ENCODE peak calls at places on chromosomes 16 and 17, in five cellular contexts. Q is heart right ventricle, P is AG09309, X is fibroblast of lung, H is cardiac muscle cell. L is an unnamed sample.

GRCh38 chr17:76182016-76182764 is 41.1 kb upstream of the FOXJ1 start:
- DNase-seq in H (peak), Q (peak), P (peak), X (peak), L (peak)

GRCh38 chr16:27402964-27403600 is 1.1 kb downstream of the IL21R start:
- DNase-seq in Q (no peak), X (no peak), P (no peak), H (no peak), L (no peak)

GRCh38 chr16:85523602-85524364 is 89.3 kb upstream of the GSE1 start:
- DNase-seq in Q (peak), X (peak), H (peak), P (no peak), L (no peak)

GRCh38 chr17:82859431-82860403 is 19.9 kb upstream of the ZNF750 start:
- DNase-seq in Q (no peak), H (peak), P (no peak), X (peak), L (no peak)

GRCh38 chr17:45294506-45294905 is 22.3 kb downstream of the MAP3K14 start:
- DNase-seq in Q (no peak), P (peak), H (peak), X (peak), L (peak)

GRCh38 chr16:30018731-30019158 is 4.3 kb upstream of the C16orf92 start:
- DNase-seq in X (peak), Q (no peak), H (no peak), P (no peak), L (no peak)

GRCh38 chr17:58006563-58006923 is 503 bp downstream of the SRSF1 start:
- DNase-seq in H (peak), P (no peak), Q (peak), X (peak), L (no peak)

GRCh38 chr16:67663151-67663876 is 2.6 kb downstream of the PARD6A start:
- DNase-seq in P (no peak), X (no peak), Q (peak), H (peak), L (no peak)

GRCh38 chr16:50719401-50720337 is 22.2 kb upstream of the CYLD start:
- DNase-seq in X (no peak), P (no peak), H (no peak), Q (no peak), L (no peak)

GRCh38 chr17:31579265-31579664 is 187.8 kb downstream of the RAB11FIP4 start:
- DNase-seq in Q (no peak), H (peak), X (peak), P (no peak), L (no peak)

GRCh38 chr17:79850571-79851460 is 11.6 kb upstream of the CBX4 start:
- DNase-seq in Q (no peak), X (peak), P (no peak), H (peak), L (no peak)

GRCh38 chr17:31495049-31495885 is 103.8 kb downstream of the RAB11FIP4 start:
- DNase-seq in X (no peak), P (no peak), Q (no peak), H (no peak), L (no peak)

GRCh38 chr17:4872786-4873185 is 26.6 kb upstream of the C17orf107 start:
- DNase-seq in X (no peak), Q (no peak), P (no peak), H (no peak), L (no peak)

GRCh38 chr16:8867483-8868271 is 1.1 kb downstream of the CARHSP1 start:
- DNase-seq in H (no peak), P (no peak), Q (peak), X (no peak), L (no peak)

GRCh38 chr16:14658063-14658462 is 25.3 kb downstream of the BFAR start:
- DNase-seq in Q (no peak), H (no peak), X (no peak), P (no peak), L (no peak)

GRCh38 chr17:78206298-78206697 is 7.8 kb upstream of the BIRC5 start:
- DNase-seq in P (no peak), Q (no peak), H (no peak), X (no peak), L (no peak)
- TF ChIP-seq CTCF in P (no peak), Q (no peak), H (peak), X (no peak), L (no peak)

GRCh38 chr17:6286239-6286638 is 148.7 kb downstream of the AIPL1 start:
- DNase-seq in X (no peak), H (no peak), Q (no peak), P (no peak), L (no peak)
- TF ChIP-seq CTCF in X (no peak), H (no peak), Q (no peak), P (no peak), L (no peak)

GRCh38 chr17:52170963-52171572 is 12.6 kb upstream of the CA10 start:
- DNase-seq in P (no peak), Q (no peak), H (peak), X (no peak), L (no peak)
- TF ChIP-seq CTCF in P (peak), Q (peak), H (peak), X (no peak), L (no peak)

DNA sequence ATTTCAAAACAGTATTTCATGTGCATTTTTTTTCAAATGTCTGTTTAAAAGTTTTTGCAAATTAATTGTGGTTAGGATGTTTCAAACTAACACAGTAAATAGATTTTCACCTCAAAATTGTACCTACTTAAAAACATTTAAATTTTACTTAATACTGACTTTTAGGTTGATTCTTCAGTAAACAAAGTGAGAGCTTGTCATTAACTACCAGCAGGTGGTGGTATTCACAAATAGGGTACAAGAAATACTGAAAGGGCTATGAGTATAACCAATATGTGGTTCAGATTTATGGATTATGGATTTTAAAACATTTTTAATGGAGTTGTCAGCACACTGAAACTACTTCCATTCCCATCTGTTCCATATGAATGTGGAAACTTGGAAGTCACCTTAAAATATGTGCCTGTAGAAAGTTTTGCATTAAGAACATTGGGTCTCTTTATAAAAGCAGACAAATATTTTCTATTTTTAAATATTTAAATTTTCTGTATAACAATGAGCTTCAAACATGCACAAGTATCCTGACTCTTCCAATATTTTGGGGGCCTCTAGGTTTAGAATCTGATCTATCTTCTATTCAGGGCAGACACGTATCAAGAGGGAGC is 155.5 kb downstream of the SNX11 start:
- DNase-seq in P (no peak), X (no peak), Q (no peak), H (peak), L (no peak)
- TF ChIP-seq CTCF in P (peak), X (no peak), Q (no peak), H (peak), L (peak)

GRCh38 chr16:88390760-88391496 is 8.2 kb downstream of the ZNF469 start:
- DNase-seq in Q (peak), P (no peak), H (no peak), X (no peak), L (no peak)

GRCh38 chr16:88390265-88390664 is 7.5 kb downstream of the ZNF469 start:
- DNase-seq in P (no peak), Q (peak), X (no peak), H (no peak), L (no peak)

GRCh38 chr16:88389191-88389590 is 6.4 kb downstream of the ZNF469 start:
- DNase-seq in P (no peak), H (no peak), X (no peak), Q (no peak), L (no peak)

GRCh38 chr16:88387941-88388627 is 5.3 kb downstream of the ZNF469 start:
- DNase-seq in P (no peak), Q (peak), X (peak), H (no peak), L (no peak)

DNA sequence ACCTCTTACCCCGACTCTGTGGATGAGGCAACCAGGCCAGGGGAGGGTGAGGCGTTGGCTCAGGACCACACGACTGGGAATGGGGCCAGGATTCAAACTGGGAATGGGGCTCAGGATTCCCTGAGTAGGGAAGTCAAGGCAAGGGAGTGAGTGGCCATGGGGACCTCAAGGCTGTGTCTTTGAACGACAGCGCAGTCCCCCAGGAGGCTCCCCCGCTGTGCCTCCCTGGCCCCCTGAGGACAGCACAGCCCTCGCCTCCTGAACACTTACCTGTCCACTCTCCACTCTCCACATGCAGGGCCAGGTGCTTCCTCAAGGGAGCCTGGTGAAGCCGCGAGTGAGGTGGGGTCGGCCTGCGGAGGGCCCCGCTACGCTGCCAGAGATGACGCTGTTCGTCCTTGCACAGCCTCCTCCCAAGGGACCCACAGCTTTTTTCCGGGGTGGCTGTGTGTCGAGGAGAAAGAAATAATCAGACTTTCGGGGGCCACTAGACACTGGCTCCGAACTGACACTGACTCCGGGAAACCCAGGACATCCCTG is 6.9 kb downstream of the ZNF469 start:
- DNase-seq in X (no peak), H (peak), P (no peak), Q (peak), L (no peak)
- TF ChIP-seq CTCF in X (no peak), H (no peak), P (no peak), Q (no peak), L (no peak)

GRCh38 chr16:53085539-53086450 is 31.0 kb downstream of the CHD9 start:
- DNase-seq in H (peak), X (peak), P (no peak), Q (no peak), L (no peak)
- TF ChIP-seq CTCF in H (no peak), X (no peak), P (no peak), Q (no peak), L (no peak)

GRCh38 chr17:43171761-43172487 is 910 bp downstream of the NBR1 start:
- DNase-seq in Q (no peak), H (peak), X (peak), P (peak), L (peak)
- TF ChIP-seq CTCF in Q (peak), H (peak), X (peak), P (peak), L (peak)

GRCh38 chr17:19330271-19330670 is 32.3 kb downstream of the B9D1 start:
- DNase-seq in P (no peak), X (no peak), H (no peak), Q (no peak), L (no peak)
- TF ChIP-seq CTCF in P (no peak), X (no peak), H (no peak), Q (no peak), L (no peak)

L was measured in AG09319.